ENCODE peak calls at places on chromosomes 11 and 22, in nine cellular contexts. X is ovary; A is A549; N is naive thymus-derived CD4-positive, alpha-beta T cell; C is lung; F is left ventricle myocardium inferior; D is prostate gland; G is upper lobe of right lung; Q is transverse colon. P is an unnamed sample. For H3K4me1, the result is how much of the 10 kb centered on the place peaks cover.

GRCh38 chr11:132336781-132337535 is 966.5 kb downstream of the NTM start:
- DNase-seq in X (no peak), A (no peak), N (no peak), C (no peak), F (no peak), D (no peak), G (no peak), Q (no peak), P (peak)

GRCh38 chr11:11697796-11698195 is 76.0 kb upstream of the GALNT18 start:
- DNase-seq in X (no peak), A (no peak), N (no peak), C (no peak), F (no peak), D (no peak), G (no peak), Q (no peak), P (no peak)

GRCh38 chr11:93908689-93909088 is 58.3 kb upstream of the VSTM5 start:
- DNase-seq in X (no peak), A (peak), N (no peak), C (no peak), F (no peak), D (no peak), G (no peak), Q (no peak), P (no peak)

GRCh38 chr11:126459691-126460404 is 104.4 kb downstream of the ST3GAL4 start:
- DNase-seq in X (no peak), A (no peak), N (no peak), C (no peak), F (no peak), D (no peak), G (no peak), Q (no peak), P (no peak)

GRCh38 chr11:130995266-130995665 is 79.0 kb upstream of the SNX19 start:
- DNase-seq in X (no peak), A (no peak), N (no peak), C (no peak), F (no peak), D (no peak), G (no peak), Q (no peak), P (no peak)

GRCh38 chr11:38988908-38989307 is 2390.9 kb upstream of the RAG2 start:
- DNase-seq in X (no peak), A (no peak), N (no peak), C (no peak), F (no peak), D (no peak), G (no peak), Q (no peak), P (no peak)

GRCh38 chr11:102226702-102227101 is 90.6 kb upstream of the BIRC3 start:
- DNase-seq in X (no peak), A (no peak), N (no peak), C (no peak), F (no peak), D (peak), G (no peak), Q (no peak), P (no peak)

GRCh38 chr11:127017482-127017881 is 16.9 kb upstream of the KIRREL3 start:
- DNase-seq in X (no peak), A (peak), N (no peak), C (no peak), F (no peak), D (no peak), G (no peak), Q (no peak), P (no peak)

GRCh38 chr11:103744496-103745153 is 291.8 kb upstream of the DDI1 start:
- DNase-seq in X (no peak), A (no peak), N (no peak), C (no peak), F (no peak), D (no peak), G (no peak), Q (no peak), P (no peak)

GRCh38 chr11:65445604-65446445 is 23.2 kb downstream of the NEAT1 start:
- DNase-seq in X (no peak), A (no peak), N (no peak), C (peak), F (no peak), D (no peak), G (no peak), Q (no peak), P (no peak)

GRCh38 chr22:39300198-39300830 is 19.1 kb downstream of the RPL3 start:
- DNase-seq in X (no peak), A (no peak), N (no peak), C (no peak), F (peak), D (no peak), G (peak), Q (peak), P (peak)

GRCh38 chr11:27373392-27373791 is 10.4 kb upstream of the CCDC34 start:
- DNase-seq in X (no peak), A (no peak), N (no peak), C (no peak), F (no peak), D (no peak), G (no peak), Q (no peak), P (no peak)

GRCh38 chr11:27372159-27372558 is 9.1 kb upstream of the CCDC34 start:
- DNase-seq in X (no peak), A (no peak), N (no peak), C (no peak), F (no peak), D (no peak), G (no peak), Q (no peak), P (no peak)

GRCh38 chr11:27375370-27375769 is 12.4 kb upstream of the CCDC34 start:
- DNase-seq in X (no peak), A (no peak), N (no peak), C (no peak), F (no peak), D (no peak), G (no peak), Q (no peak), P (no peak)

GRCh38 chr11:27371490-27371889 is 8.5 kb upstream of the CCDC34 start:
- DNase-seq in X (no peak), A (no peak), N (no peak), C (no peak), F (no peak), D (no peak), G (no peak), Q (no peak), P (no peak)

GRCh38 chr11:27373856-27374602 is 11.0 kb upstream of the CCDC34 start:
- DNase-seq in X (no peak), A (no peak), N (no peak), C (no peak), F (no peak), D (no peak), G (no peak), Q (no peak), P (no peak)
- H3K27ac ChIP-seq in X (no peak), A (peak), N (no peak), C (no peak), F (no peak), D (no peak), G (no peak), Q (no peak), P (no peak)

DNA sequence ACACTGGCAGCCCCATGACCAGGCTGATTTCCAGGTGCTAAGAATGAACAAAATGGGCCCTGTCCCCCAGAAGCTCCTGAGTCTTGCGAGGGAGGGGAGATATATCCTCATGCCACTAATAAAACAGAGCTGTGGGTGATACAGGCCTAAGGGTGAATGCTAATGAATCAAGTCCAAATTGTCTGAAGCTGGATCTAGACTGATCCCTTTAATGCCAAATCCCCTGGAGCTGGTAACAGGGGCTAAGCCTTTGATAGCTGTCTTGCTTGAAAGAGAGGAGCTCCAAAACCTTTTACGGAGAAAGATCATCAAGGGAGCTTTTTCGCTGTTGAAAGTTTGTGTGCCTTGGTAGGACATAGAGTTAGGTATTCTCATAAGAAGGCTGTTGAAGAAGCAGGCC is 79.7 kb downstream of the PPFIBP2 start:
- DNase-seq in X (no peak), A (no peak), N (no peak), C (no peak), F (no peak), D (no peak), G (no peak), Q (no peak), P (no peak)
- H3K4me1 ChIP-seq in X (under half), A (under half), N (under half), C (under half), F (under half), D (under half), G (under half), Q (under half), P (under half)

GRCh38 chr11:119974467-119974866 is 163.4 kb downstream of the TRIM29 start:
- DNase-seq in X (no peak), A (no peak), N (no peak), C (no peak), F (peak), D (no peak), G (no peak), Q (no peak), P (no peak)
- H3K27ac ChIP-seq in X (no peak), A (no peak), N (no peak), C (no peak), F (no peak), D (no peak), G (no peak), Q (no peak), P (no peak)

GRCh38 chr22:46320166-46320710 is 15.3 kb upstream of the TRMU start:
- DNase-seq in X (no peak), A (no peak), N (no peak), C (no peak), F (no peak), D (no peak), G (no peak), Q (no peak), P (no peak)

GRCh38 chr22:46322711-46323110 is 12.8 kb upstream of the TRMU start:
- DNase-seq in X (no peak), A (no peak), N (no peak), C (no peak), F (no peak), D (no peak), G (no peak), Q (no peak), P (no peak)

GRCh38 chr22:46320716-46321386 is 14.7 kb upstream of the TRMU start:
- DNase-seq in X (no peak), A (no peak), N (no peak), C (no peak), F (no peak), D (no peak), G (no peak), Q (no peak), P (no peak)

GRCh38 chr22:46323126-46323525 is 12.4 kb upstream of the TRMU start:
- DNase-seq in X (no peak), A (no peak), N (no peak), C (no peak), F (no peak), D (no peak), G (no peak), Q (no peak), P (no peak)

GRCh38 chr22:46321387-46321775 is 14.1 kb upstream of the TRMU start:
- DNase-seq in X (no peak), A (no peak), N (no peak), C (no peak), F (no peak), D (no peak), G (no peak), Q (no peak), P (no peak)
- H3K4me1 ChIP-seq in X (under half), A (under half), N (under half), C (under half), F (under half), D (under half), G (under half), Q (under half), P (under half)

DNA sequence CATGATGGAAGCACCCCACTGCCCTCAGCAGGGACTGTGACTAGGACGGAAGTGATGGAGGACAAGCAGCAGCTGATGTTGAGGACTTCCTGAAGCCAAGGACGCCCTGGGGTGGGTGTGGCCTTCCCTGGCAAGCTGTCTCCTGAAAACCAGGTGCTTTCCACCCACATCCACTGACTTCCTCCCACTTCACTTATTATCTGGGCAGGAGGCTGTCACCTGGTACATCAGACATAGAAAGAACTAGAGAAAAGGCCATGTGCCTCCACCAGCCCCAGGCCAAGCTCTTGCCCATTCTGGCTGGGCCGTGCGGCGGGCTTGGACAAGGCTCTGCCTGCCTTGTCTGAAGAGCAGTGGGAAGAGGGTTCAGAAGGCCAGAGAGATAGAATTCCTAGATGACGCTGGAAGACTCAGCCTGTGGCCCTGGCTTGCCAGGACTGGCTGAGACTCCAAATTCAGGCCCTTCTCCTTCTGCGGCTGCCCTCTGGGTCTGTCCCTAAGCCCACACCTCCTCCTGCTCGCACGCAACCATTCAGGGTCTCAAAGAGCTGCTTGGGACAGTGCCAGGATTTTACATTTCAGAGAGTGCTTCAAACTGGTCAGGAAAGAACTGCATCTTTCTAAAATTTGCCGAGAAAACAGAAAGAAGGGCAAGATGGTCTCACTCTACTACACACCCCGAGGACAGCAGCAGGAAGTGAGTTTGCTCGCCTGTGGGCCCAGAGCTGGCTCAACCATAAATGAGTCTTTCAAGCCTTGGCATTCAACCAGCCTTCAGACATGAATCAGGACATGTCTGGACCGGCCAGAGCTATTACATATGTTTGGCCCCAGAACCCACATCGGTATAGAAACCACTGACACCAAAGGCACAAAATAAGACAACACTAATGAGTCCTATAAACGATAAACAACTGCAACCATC is 13.3 kb downstream of the ARHGAP1 start:
- DNase-seq in X (no peak), A (no peak), N (no peak), C (no peak), F (no peak), D (peak), G (no peak), Q (no peak), P (peak)
- H3K27ac ChIP-seq in X (no peak), A (no peak), N (no peak), C (peak), F (peak), D (peak), G (peak), Q (peak), P (peak)

GRCh38 chr11:114087028-114087427 is 27.5 kb downstream of the ZBTB16 start:
- DNase-seq in X (no peak), A (no peak), N (no peak), C (no peak), F (no peak), D (no peak), G (no peak), Q (no peak), P (no peak)
- H3K4me1 ChIP-seq in X (under half), A (under half), N (under half), C (half or more), F (half or more), D (half or more), G (half or more), Q (half or more), P (under half)

P was measured in breast epithelium.